ENCODE peak calls at places on chromosomes 12 and 14, in nine cellular contexts. A, M, G, P, O, K, X, D and S are unnamed samples. For H3K36me3, the result is how much of the 10 kb centered on the place peaks cover.

GRCh38 chr14:105013150-105013787 is 7.6 kb downstream of the CDCA4 start:
- DNase-seq in K (no peak), G (no peak), A (no peak), D (no peak), X (peak), M (no peak), O (no peak), P (no peak), S (no peak)

GRCh38 chr14:95210699-95211098 is 53.4 kb upstream of the DICER1 start:
- DNase-seq in O (no peak), P (no peak), D (no peak), M (no peak), K (no peak), A (no peak), X (no peak), G (no peak), S (no peak)

GRCh38 chr12:121925361-121925725 is 7.0 kb downstream of the CFAP251 start:
- DNase-seq in M (no peak), X (no peak), K (no peak), D (peak), O (no peak), G (no peak), A (no peak), P (no peak), S (no peak)

GRCh38 chr12:13603951-13604350 is 377.5 kb downstream of the GRIN2B start:
- DNase-seq in M (no peak), A (no peak), K (no peak), D (no peak), P (no peak), O (no peak), G (no peak), X (no peak), S (no peak)

GRCh38 chr12:3195859-3196483 is 118.8 kb downstream of the TSPAN9 start:
- DNase-seq in G (no peak), A (no peak), O (no peak), D (no peak), P (no peak), X (no peak), K (no peak), M (no peak), S (no peak)

GRCh38 chr12:93581370-93581769 is 8.9 kb downstream of the SOCS2 start:
- DNase-seq in A (no peak), G (no peak), O (no peak), X (no peak), D (no peak), K (no peak), P (no peak), M (no peak), S (no peak)

GRCh38 chr14:103862393-103862782 is 15.0 kb upstream of the PPP1R13B start:
- DNase-seq in P (no peak), K (peak), X (no peak), A (no peak), G (no peak), M (no peak), D (no peak), O (no peak), S (peak)

GRCh38 chr12:1595026-1595561 is 713 bp upstream of the FBXL14 start:
- DNase-seq in D (peak), M (no peak), O (no peak), G (peak), K (no peak), X (no peak), A (no peak), P (no peak), S (no peak)

GRCh38 chr12:76028649-76029277 is 2.8 kb downstream of the PHLDA1 start:
- DNase-seq in D (peak), G (no peak), X (no peak), K (no peak), A (no peak), M (no peak), P (no peak), O (no peak), S (no peak)

GRCh38 chr12:90729741-90730140 is 225.2 kb downstream of the CCER1 start:
- DNase-seq in A (no peak), K (no peak), D (peak), P (no peak), M (no peak), O (peak), X (no peak), G (no peak), S (no peak)

GRCh38 chr12:102634216-102634615 is 153.9 kb upstream of the IGF1 start:
- DNase-seq in K (no peak), O (no peak), P (no peak), D (peak), X (no peak), M (no peak), A (no peak), G (no peak), S (no peak)

GRCh38 chr12:92002673-92003382 is 142.8 kb downstream of the BTG1 start:
- DNase-seq in G (peak), O (no peak), X (no peak), D (peak), A (no peak), M (no peak), P (no peak), K (no peak), S (no peak)

GRCh38 chr12:111168009-111168786 is 200.7 kb downstream of the PHETA1 start:
- DNase-seq in G (no peak), D (no peak), X (no peak), P (no peak), O (no peak), A (no peak), K (no peak), M (no peak), S (no peak)

GRCh38 chr12:30437616-30438015 is 258.1 kb downstream of the IPO8 start:
- DNase-seq in G (peak), K (no peak), M (no peak), O (no peak), D (peak), A (no peak), X (no peak), P (no peak), S (no peak)

GRCh38 chr12:57240926-57241555 is 9.9 kb downstream of the STAC3 start:
- DNase-seq in G (no peak), O (no peak), D (no peak), A (peak), M (no peak), K (peak), P (no peak), X (no peak), S (peak)

GRCh38 chr12:124928095-124928911 is 13.9 kb upstream of the UBC start:
- DNase-seq in X (peak), A (peak), P (peak), M (no peak), K (peak), G (peak), D (peak), O (peak), S (peak)

GRCh38 chr12:10223208-10223607 is 10.5 kb downstream of the GABARAPL1 start:
- DNase-seq in O (no peak), P (no peak), G (no peak), M (no peak), D (no peak), X (no peak), A (no peak), K (no peak), S (no peak)

GRCh38 chr12:105820407-105821140 is 318.2 kb downstream of the NUAK1 start:
- DNase-seq in P (peak), D (peak), O (no peak), A (peak), K (peak), G (peak), M (no peak), X (no peak), S (no peak)

GRCh38 chr14:30252151-30252550 is 306.8 kb upstream of the G2E3 start:
- DNase-seq in D (no peak), G (no peak), X (no peak), O (no peak), K (peak), A (no peak), M (no peak), P (no peak), S (no peak)

GRCh38 chr12:3120701-3121100 is 43.5 kb downstream of the TSPAN9 start:
- DNase-seq in M (no peak), X (no peak), K (no peak), D (no peak), P (no peak), A (no peak), O (no peak), G (no peak), S (no peak)

GRCh38 chr12:43882578-43883178 is 46.8 kb downstream of the TMEM117 start:
- DNase-seq in K (peak), M (peak), G (peak), X (no peak), A (no peak), P (peak), D (peak), O (peak), S (no peak)

GRCh38 chr12:25833657-25834056 is 124.8 kb upstream of the RASSF8 start:
- DNase-seq in X (no peak), A (no peak), G (no peak), O (no peak), M (no peak), K (no peak), P (no peak), D (no peak), S (no peak)

GRCh38 chr12:25827747-25828146 is 130.7 kb upstream of the RASSF8 start:
- DNase-seq in X (no peak), P (no peak), G (no peak), O (no peak), A (no peak), K (no peak), M (no peak), D (no peak), S (no peak)

GRCh38 chr12:25828188-25828587 is 130.3 kb upstream of the RASSF8 start:
- DNase-seq in G (no peak), M (no peak), O (no peak), D (no peak), K (no peak), A (no peak), X (no peak), P (no peak), S (no peak)

GRCh38 chr12:25829192-25829591 is 129.3 kb upstream of the RASSF8 start:
- DNase-seq in O (no peak), P (peak), D (peak), X (no peak), A (no peak), G (peak), K (no peak), M (no peak), S (no peak)

GRCh38 chr12:25830456-25830855 is 128.0 kb upstream of the RASSF8 start:
- DNase-seq in M (no peak), O (no peak), P (no peak), G (no peak), D (no peak), A (no peak), X (no peak), K (no peak), S (no peak)
- H3K27ac ChIP-seq in M (no peak), O (no peak), P (no peak), G (no peak), D (no peak), A (no peak), X (no peak), K (no peak), S (no peak)

DNA sequence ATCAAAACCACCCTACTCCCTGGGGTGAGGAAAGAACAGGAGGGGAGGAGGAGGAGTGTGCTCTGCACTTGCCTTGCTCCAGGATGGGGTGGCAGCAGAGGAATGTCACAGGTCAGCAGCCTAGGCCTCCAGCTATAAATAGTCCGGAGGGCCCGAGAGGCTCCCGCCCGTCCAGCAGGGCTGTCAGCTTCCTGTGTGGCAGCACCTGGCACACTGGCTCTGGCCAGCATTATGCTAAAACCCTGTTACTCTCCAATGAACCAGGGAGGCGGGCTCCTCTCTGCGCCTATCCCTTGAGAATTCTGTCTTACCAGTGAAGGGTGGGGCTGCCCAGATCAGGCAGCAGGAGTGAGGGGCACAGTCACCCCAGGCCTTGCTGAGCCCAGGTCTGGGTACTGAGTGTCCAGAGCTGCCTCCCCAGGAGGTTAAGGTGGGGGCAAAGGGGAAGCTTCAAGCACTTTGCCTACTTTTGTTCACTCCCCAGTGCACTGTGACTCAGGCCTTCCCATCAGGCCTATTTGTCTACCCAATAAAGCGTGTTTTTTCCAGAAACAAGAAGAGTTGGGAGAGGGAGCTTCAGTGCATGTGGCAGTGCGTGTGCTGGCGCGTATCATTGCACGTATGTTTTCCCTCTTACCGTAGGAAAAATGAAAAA is 1.1 kb upstream of the COX14 start:
- DNase-seq in K (peak), P (peak), O (no peak), G (peak), X (peak), A (peak), M (no peak), D (no peak), S (peak)
- H3K4me3 ChIP-seq in K (peak), P (no peak), O (no peak), G (no peak), X (peak), A (peak), M (peak), D (no peak), S (peak)

GRCh38 chr12:132345555-132346200 is 16.3 kb upstream of the GALNT9 start:
- DNase-seq in P (no peak), X (peak), A (no peak), G (no peak), D (no peak), K (no peak), O (no peak), M (no peak), S (no peak)

GRCh38 chr12:132347471-132347855 is 18.1 kb upstream of the GALNT9 start:
- DNase-seq in K (no peak), A (peak), M (no peak), D (no peak), O (no peak), G (no peak), P (no peak), X (no peak), S (no peak)

GRCh38 chr12:132348176-132348575 is 18.8 kb upstream of the GALNT9 start:
- DNase-seq in O (no peak), G (no peak), P (no peak), M (no peak), D (no peak), K (no peak), A (peak), X (no peak), S (no peak)

GRCh38 chr12:132345126-132345525 is 15.7 kb upstream of the GALNT9 start:
- DNase-seq in P (no peak), M (no peak), X (no peak), A (no peak), K (no peak), O (no peak), G (no peak), D (no peak), S (no peak)

GRCh38 chr12:132346496-132347470 is 17.4 kb upstream of the GALNT9 start:
- DNase-seq in O (no peak), G (no peak), A (peak), K (no peak), X (peak), M (no peak), P (no peak), D (no peak), S (no peak)
- H3K36me3 ChIP-seq in O (under half), G (under half), A (under half), K (under half), X (under half), M (under half), P (under half), D (under half), S (under half)

DNA sequence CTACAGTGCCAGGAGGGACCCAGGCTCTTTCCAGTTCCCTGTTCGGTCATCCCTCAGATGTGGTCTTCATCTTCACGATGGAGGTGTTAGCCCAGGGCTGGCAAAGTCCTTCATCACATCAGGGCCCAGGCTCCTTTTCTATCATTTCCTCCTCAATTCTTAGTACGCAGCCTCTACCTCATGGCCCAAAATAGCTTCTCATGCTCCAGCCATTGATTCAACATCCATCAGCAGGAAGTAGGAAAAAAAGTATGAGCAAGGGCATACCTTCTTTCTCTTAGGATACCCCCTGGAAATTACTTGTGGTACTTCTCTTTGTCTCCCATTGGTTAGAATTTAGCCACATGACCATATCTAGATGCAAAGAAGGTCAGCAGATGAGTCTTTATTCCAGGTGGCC is 12.2 kb upstream of the ZDHHC22 start:
- DNase-seq in X (no peak), O (no peak), P (no peak), G (no peak), D (no peak), K (no peak), A (no peak), M (no peak), S (no peak)
- H3K27ac ChIP-seq in X (no peak), O (no peak), P (no peak), G (no peak), D (no peak), K (no peak), A (no peak), M (no peak), S (no peak)

DNA sequence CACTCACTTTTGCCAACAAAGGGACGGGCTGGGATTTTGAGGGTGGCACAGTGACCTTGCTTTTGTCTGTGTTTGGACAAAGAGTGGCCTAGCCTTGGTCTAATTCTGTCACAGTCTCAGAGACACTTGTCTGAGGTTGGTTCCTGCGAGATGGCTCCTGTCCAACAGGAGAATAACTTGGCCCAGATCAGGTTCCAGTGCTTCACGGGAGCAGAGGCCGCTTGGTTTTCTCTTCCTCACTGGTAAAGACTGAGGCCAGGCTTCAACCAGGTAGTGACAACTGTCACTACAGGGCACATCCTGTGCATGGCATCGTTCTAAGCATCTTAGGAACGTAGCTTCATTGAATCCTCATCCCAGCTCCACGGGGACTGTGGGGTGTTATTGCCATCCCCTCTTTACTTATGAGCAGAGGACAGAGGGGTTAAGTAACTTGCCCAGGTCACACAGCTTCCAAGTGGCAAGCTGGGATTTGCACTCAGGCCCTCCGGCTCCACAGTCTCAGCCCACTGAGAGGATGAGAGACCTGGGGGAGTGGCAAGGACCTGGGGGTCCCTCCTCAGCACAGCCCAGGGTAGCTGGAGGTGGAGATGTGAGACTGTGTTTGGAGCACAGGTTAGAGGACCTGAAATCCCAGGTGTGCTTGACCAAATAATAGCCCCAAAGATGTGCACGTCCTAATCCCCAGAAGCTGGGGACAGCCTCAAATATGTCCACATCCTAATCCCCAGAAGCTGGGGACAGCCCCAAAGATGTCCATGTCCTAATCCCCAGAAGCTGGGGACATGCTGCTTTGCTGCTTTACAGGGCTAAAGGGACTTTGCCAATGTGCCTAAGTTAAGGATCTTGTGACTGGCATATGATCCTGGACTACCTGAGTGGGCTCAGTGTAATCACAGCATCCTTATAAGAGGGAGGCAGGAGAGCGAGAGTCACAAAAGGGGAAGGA is 179.2 kb upstream of the RTL1 start:
- DNase-seq in A (no peak), P (no peak), D (no peak), X (no peak), M (no peak), O (no peak), G (no peak), K (no peak), S (no peak)
- H3K4me3 ChIP-seq in A (no peak), P (no peak), D (no peak), X (no peak), M (no peak), O (no peak), G (no peak), K (no peak), S (no peak)

GRCh38 chr14:22566845-22567244 is 22.2 kb downstream of the DAD1 start:
- DNase-seq in O (no peak), A (no peak), D (no peak), M (no peak), K (no peak), X (no peak), G (no peak), P (no peak), S (no peak)

GRCh38 chr14:22563987-22564386 is 25.0 kb downstream of the DAD1 start:
- DNase-seq in G (no peak), P (no peak), A (no peak), M (no peak), X (no peak), O (no peak), K (no peak), D (no peak), S (peak)

GRCh38 chr14:22561661-22562579 is 27.1 kb downstream of the DAD1 start:
- DNase-seq in P (no peak), A (no peak), M (peak), X (no peak), O (no peak), D (peak), G (no peak), K (no peak), S (peak)

GRCh38 chr14:22565391-22565945 is 23.6 kb downstream of the DAD1 start:
- DNase-seq in X (no peak), D (no peak), M (no peak), O (no peak), A (no peak), K (no peak), G (no peak), P (no peak), S (peak)

DNA sequence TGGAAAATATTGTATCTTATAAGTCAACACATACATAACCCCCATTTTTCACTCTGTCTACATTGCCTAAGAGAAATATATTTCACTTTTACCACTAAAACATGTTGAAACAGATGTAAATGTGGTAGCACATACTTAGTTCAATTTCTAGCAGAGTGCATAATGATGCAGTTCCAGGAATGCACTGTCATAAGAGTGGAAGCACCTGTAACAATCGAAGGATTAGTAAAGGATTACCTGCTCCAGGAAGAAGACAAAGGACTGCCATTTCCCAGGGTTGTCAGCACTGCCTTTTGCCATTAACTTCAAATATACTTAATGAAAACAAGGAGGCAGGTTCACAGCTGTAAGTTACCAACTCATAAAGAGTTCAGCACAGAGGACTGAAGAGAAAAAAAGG is 24.6 kb downstream of the DAD1 start:
- DNase-seq in P (no peak), G (no peak), A (no peak), O (no peak), D (no peak), K (no peak), X (no peak), M (no peak), S (no peak)
- H3K36me3 ChIP-seq in P (under half), G (under half), A (under half), O (under half), D (under half), K (under half), X (under half), M (under half), S (under half)